ENCODE peak calls at places on chromosomes 6 and 20, in eight cellular contexts. W, E, B, N, F, T, R and I are unnamed samples.

GRCh38 chr6:41159415-41160082 is 3.4 kb downstream of the TREM2 start:
- DNase-seq in W (no peak), E (no peak), B (peak), N (no peak), F (peak), T (no peak), R (no peak), I (no peak)

GRCh38 chr20:5973172-5973571 is 22.7 kb downstream of the MCM8 start:
- DNase-seq in W (no peak), E (peak), B (peak), N (no peak), F (peak), T (no peak), R (peak), I (no peak)

GRCh38 chr6:32108094-32108627 is 977 bp downstream of the TNXB start:
- DNase-seq in W (no peak), E (peak), B (peak), N (no peak), F (peak), T (peak), R (no peak), I (no peak)

GRCh38 chr6:84019171-84019570 is 14.4 kb upstream of the MRAP2 start:
- DNase-seq in W (no peak), E (no peak), B (no peak), N (no peak), F (no peak), T (no peak), R (no peak), I (no peak)

GRCh38 chr20:63185215-63185796 is 30.6 kb downstream of the YTHDF1 start:
- DNase-seq in W (no peak), E (no peak), B (no peak), N (no peak), F (no peak), T (no peak), R (no peak), I (no peak)

GRCh38 chr6:139364302-139364981 is 10.0 kb downstream of the CITED2 start:
- DNase-seq in W (peak), E (peak), B (peak), N (peak), F (peak), T (peak), R (peak), I (no peak)

GRCh38 chr6:37137201-37137880 is 32.6 kb upstream of the PIM1 start:
- DNase-seq in W (no peak), E (peak), B (peak), N (peak), F (peak), T (peak), R (peak), I (peak)

GRCh38 chr20:47676219-47676721 is 109.0 kb downstream of the SULF2 start:
- DNase-seq in W (no peak), E (no peak), B (no peak), N (no peak), F (no peak), T (peak), R (no peak), I (no peak)

GRCh38 chr6:112433457-112433856 is 86.3 kb downstream of the RFPL4B start:
- DNase-seq in W (no peak), E (no peak), B (no peak), N (no peak), F (no peak), T (no peak), R (no peak), I (no peak)

GRCh38 chr6:149746147-149746946 is at the start of gene NUP43:
- DNase-seq in W (peak), E (peak), B (peak), N (peak), F (peak), T (peak), R (peak), I (peak)

GRCh38 chr6:28856617-28857000 is 67.2 kb downstream of the TRIM27 start:
- DNase-seq in W (peak), E (no peak), B (no peak), N (no peak), F (no peak), T (no peak), R (no peak), I (no peak)

GRCh38 chr20:16864069-16864468 is 115.9 kb downstream of the OTOR start:
- DNase-seq in W (no peak), E (peak), B (peak), N (no peak), F (no peak), T (no peak), R (peak), I (no peak)

GRCh38 chr20:3330046-3330741 is 77.3 kb downstream of the DNAAF9 start:
- DNase-seq in W (no peak), E (peak), B (peak), N (no peak), F (peak), T (no peak), R (no peak), I (no peak)

GRCh38 chr6:37052027-37052628 is 46.7 kb downstream of the FGD2 start:
- DNase-seq in W (peak), E (no peak), B (no peak), N (no peak), F (no peak), T (peak), R (no peak), I (no peak)

GRCh38 chr6:38103921-38104320 is 284.4 kb downstream of the ZFAND3 start:
- DNase-seq in W (no peak), E (no peak), B (no peak), N (no peak), F (no peak), T (no peak), R (no peak), I (no peak)

GRCh38 chr20:1888796-1889463 is 6.3 kb upstream of the SIRPA start:
- DNase-seq in W (no peak), E (peak), B (peak), N (no peak), F (peak), T (peak), R (no peak), I (no peak)

GRCh38 chr6:42210551-42210950 is 7.1 kb downstream of the MRPS10 start:
- DNase-seq in W (no peak), E (no peak), B (no peak), N (peak), F (no peak), T (no peak), R (no peak), I (no peak)

GRCh38 chr20:51596656-51597388 is 54.3 kb upstream of the NFATC2 start:
- DNase-seq in W (no peak), E (peak), B (no peak), N (no peak), F (peak), T (no peak), R (no peak), I (no peak)

GRCh38 chr6:155275808-155276480 is 12.1 kb downstream of the CLDN20 start:
- DNase-seq in W (no peak), E (peak), B (peak), N (no peak), F (no peak), T (no peak), R (peak), I (no peak)
- H2AFZ ChIP-seq in W (no peak), E (peak), B (peak), N (no peak), F (peak), T (no peak), R (no peak), I (no peak)

DNA sequence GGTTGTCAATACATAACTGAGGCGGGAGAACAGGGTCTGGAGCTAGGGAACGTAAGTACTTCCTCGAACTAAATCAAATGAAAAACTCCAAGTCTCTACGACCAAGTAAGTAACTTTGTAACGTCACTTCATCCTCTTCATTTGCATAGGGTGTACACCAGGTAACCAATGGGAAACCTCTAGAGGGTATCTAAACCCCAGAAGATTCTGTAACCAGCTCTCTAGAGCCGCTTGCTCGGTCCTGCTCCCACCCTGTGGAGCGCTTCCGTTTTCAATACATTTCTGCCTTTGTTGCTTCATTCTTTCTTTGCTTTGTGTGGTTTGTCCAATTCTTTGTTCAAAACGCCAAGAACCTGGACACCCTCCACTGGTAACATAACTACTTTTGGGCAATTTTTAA is 133.5 kb upstream of the TMEM170B start:
- DNase-seq in W (no peak), E (no peak), B (no peak), N (no peak), F (no peak), T (no peak), R (no peak), I (no peak)
- H2AFZ ChIP-seq in W (peak), E (no peak), B (no peak), N (no peak), F (no peak), T (no peak), R (no peak), I (no peak)

GRCh38 chr20:54088430-54088829 is 18.0 kb upstream of the BCAS1 start:
- DNase-seq in W (no peak), E (peak), B (no peak), N (no peak), F (no peak), T (no peak), R (peak), I (no peak)

GRCh38 chr20:54091120-54091480 is 20.7 kb upstream of the BCAS1 start:
- DNase-seq in W (no peak), E (no peak), B (no peak), N (no peak), F (no peak), T (no peak), R (no peak), I (no peak)

GRCh38 chr20:54092021-54092420 is 21.6 kb upstream of the BCAS1 start:
- DNase-seq in W (no peak), E (no peak), B (no peak), N (no peak), F (no peak), T (no peak), R (no peak), I (no peak)

GRCh38 chr20:54093423-54094267 is 23.3 kb upstream of the BCAS1 start:
- DNase-seq in W (no peak), E (no peak), B (no peak), N (no peak), F (no peak), T (no peak), R (no peak), I (no peak)

DNA sequence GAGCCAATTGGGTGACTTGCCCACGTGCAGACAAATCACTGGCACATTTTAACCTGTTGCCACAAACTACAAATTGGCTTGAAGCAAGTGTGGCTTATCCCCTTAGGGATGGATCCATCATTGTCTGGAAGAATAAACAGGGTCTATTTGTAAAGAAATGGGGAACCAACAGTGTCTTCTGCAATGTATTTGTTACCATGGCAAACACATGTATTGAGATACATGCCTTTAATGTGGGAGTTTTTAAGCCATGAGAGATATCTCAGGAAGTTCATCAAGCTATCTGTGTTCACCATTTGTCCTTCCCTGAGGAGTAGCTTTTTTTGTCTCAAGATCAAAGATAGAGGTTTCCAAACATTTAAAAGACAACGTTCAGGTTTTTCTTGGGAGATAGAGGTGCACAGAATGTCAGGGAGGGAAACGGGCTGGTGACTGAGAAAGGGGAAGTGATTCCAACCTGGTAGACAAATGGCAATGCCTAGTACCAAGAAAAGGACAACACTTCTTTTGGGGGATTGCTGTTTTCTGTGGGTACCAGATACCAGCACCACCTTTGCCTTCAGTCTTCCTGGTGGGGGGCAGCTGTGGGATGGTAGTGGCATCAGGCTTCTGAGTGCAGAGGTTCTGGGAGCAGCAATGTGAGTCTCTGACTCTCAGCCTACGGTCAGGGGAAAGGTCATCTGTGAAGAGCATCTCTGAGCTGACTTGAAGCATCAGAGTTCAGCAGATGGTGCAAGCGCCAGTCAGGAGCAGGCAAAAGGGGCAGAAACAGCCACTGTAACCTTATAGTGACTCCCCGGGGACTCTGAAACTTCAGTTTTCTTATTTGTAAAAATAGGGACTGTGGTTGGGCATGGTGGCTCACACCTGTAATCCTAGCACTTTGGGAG is 20.1 kb upstream of the BCAS1 start:
- DNase-seq in W (no peak), E (no peak), B (no peak), N (no peak), F (no peak), T (no peak), R (no peak), I (no peak)
- H2AFZ ChIP-seq in W (no peak), E (no peak), B (no peak), N (no peak), F (no peak), T (no peak), R (no peak), I (no peak)

GRCh38 chr20:33967126-33967525 is 26.6 kb upstream of the RALY start:
- DNase-seq in W (no peak), E (no peak), B (no peak), N (no peak), F (no peak), T (no peak), R (no peak), I (no peak)

GRCh38 chr20:33969563-33969962 is 24.1 kb upstream of the RALY start:
- DNase-seq in W (no peak), E (no peak), B (no peak), N (no peak), F (no peak), T (no peak), R (no peak), I (no peak)

GRCh38 chr20:33964431-33964830 is 29.3 kb upstream of the RALY start:
- DNase-seq in W (no peak), E (no peak), B (no peak), N (no peak), F (no peak), T (no peak), R (no peak), I (no peak)

GRCh38 chr20:33963756-33964155 is 30.0 kb upstream of the RALY start:
- DNase-seq in W (no peak), E (no peak), B (no peak), N (no peak), F (no peak), T (no peak), R (no peak), I (no peak)
- H2AFZ ChIP-seq in W (no peak), E (no peak), B (no peak), N (no peak), F (no peak), T (no peak), R (no peak), I (no peak)

DNA sequence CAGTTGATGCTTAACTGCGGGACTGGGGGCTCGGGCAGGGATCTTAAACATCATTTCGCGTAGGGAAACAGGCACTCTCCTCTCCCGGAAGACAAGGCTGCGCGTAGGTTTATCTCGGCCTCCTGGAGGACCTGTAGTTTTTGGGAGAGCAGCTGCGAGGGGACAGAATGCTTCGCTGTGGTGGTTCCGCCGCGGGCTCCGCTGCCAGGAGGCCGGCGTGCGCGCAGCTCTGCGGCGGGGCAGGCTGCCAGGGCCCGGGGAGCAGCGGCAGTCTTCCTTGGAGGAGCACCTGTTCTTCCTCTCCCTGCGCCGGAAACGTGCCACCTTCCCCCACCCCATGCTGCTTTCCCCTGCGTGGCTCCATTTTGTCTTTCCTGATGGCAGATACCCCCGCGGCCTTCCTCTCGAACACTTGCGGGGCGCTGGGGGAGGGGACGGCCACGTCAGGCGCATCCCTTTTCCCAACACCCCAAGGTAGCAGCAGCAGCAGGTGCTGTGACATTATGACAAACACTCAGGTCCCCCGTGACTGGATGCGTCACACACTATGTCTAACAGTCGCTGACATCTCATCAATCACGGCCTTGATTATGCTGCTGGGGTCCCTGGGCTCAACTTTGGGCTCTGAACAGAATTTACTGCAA is 230.7 kb upstream of the BTBD3 start:
- DNase-seq in W (no peak), E (peak), B (peak), N (peak), F (peak), T (peak), R (peak), I (no peak)
- H2AFZ ChIP-seq in W (no peak), E (peak), B (peak), N (peak), F (peak), T (peak), R (peak), I (no peak)

DNA sequence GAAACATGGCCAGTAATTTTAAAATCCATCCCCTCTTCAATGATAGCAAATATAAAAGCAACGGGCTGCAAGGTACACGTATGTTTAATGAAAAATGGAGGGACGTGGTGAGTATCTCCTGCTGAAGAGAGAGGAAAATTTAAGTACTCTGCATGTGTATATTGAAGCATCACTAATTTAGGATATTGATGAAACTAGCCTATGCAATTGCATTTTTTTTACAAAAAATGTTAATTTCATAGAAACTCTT is 362 bp upstream of the TMX4 start:
- DNase-seq in W (no peak), E (no peak), B (no peak), N (no peak), F (no peak), T (no peak), R (no peak), I (no peak)
- H2AFZ ChIP-seq in W (peak), E (peak), B (peak), N (peak), F (no peak), T (peak), R (peak), I (peak)

GRCh38 chr20:49187330-49188100 is 619 bp downstream of the STAU1 start:
- DNase-seq in W (peak), E (peak), B (no peak), N (peak), F (no peak), T (peak), R (no peak), I (no peak)

GRCh38 chr20:49184691-49185070 is 3.5 kb downstream of the STAU1 start:
- DNase-seq in W (no peak), E (no peak), B (no peak), N (no peak), F (no peak), T (no peak), R (no peak), I (no peak)

GRCh38 chr20:49185071-49185757 is 2.9 kb downstream of the STAU1 start:
- DNase-seq in W (no peak), E (no peak), B (no peak), N (no peak), F (no peak), T (no peak), R (no peak), I (no peak)

GRCh38 chr20:49188101-49188784 is at the start of gene STAU1:
- DNase-seq in W (peak), E (peak), B (peak), N (peak), F (peak), T (peak), R (peak), I (peak)

GRCh38 chr20:49186535-49187329 is 1.4 kb downstream of the STAU1 start:
- DNase-seq in W (peak), E (peak), B (peak), N (peak), F (peak), T (peak), R (peak), I (no peak)
- H2AFZ ChIP-seq in W (no peak), E (peak), B (peak), N (no peak), F (peak), T (no peak), R (peak), I (no peak)